ENCODE peak calls at places on chromosomes 1 and 21, in seven cellular contexts. Z is NCI-H2029 treated with DMSO at 0.1 percent for 48 hours, O is C1 segment of cervical spinal cord, Q is KBM-7, I is cardiac fibroblast, B is HCEC 1CT, N is dorsolateral prefrontal cortex. G is an unnamed sample.

GRCh38 chr1:24216730-24217129 is 29.6 kb upstream of the IFNLR1 start:
- DNase-seq in N (no peak), I (no peak), Q (no peak), O (no peak), B (no peak), Z (peak), G (no peak)

GRCh38 chr21:27545754-27546349 is 579.0 kb upstream of the ADAMTS5 start:
- DNase-seq in I (no peak), Q (no peak), N (no peak), Z (no peak), B (no peak), O (no peak), G (no peak)

GRCh38 chr21:37829447-37829846 is 86.8 kb downstream of the KCNJ6 start:
- DNase-seq in B (peak), Q (no peak), N (peak), I (peak), Z (no peak), O (no peak), G (no peak)

GRCh38 chr21:28590722-28591121 is 402.0 kb downstream of the LTN1 start:
- DNase-seq in N (no peak), B (no peak), Q (no peak), I (no peak), Z (no peak), O (no peak), G (peak)

GRCh38 chr21:26888256-26888655 is 43.0 kb upstream of the ADAMTS1 start:
- DNase-seq in I (no peak), Q (no peak), B (no peak), O (no peak), Z (no peak), N (no peak), G (no peak)

GRCh38 chr1:41902125-41902524 is 16.6 kb downstream of the HIVEP3 start:
- DNase-seq in I (peak), B (peak), Q (no peak), Z (no peak), N (no peak), O (no peak), G (no peak)

GRCh38 chr21:15127437-15127836 is 62.6 kb upstream of the NRIP1 start:
- DNase-seq in I (no peak), Z (no peak), N (no peak), O (no peak), Q (no peak), B (no peak), G (no peak)

GRCh38 chr1:6854166-6854565 is 68.9 kb downstream of the CAMTA1 start:
- DNase-seq in B (no peak), I (no peak), Q (no peak), N (no peak), Z (no peak), O (no peak), G (no peak)

GRCh38 chr1:21901986-21902377 is 35.1 kb downstream of the HSPG2 start:
- DNase-seq in B (no peak), N (no peak), O (no peak), I (no peak), Q (no peak), Z (no peak), G (no peak)

GRCh38 chr1:56855190-56855589 is 593 bp downstream of the C8A start:
- DNase-seq in I (no peak), B (no peak), O (no peak), Z (no peak), N (no peak), Q (no peak), G (no peak)

GRCh38 chr1:100943533-100943932 is 47.6 kb downstream of the SLC30A7 start:
- DNase-seq in Z (no peak), O (no peak), Q (no peak), B (peak), I (no peak), N (no peak), G (no peak)

GRCh38 chr1:54967372-54967771 is 13.1 kb upstream of the TMEM61 start:
- DNase-seq in Z (no peak), Q (no peak), B (peak), O (no peak), I (no peak), N (no peak), G (no peak)

GRCh38 chr1:201481761-201482493 is 12.9 kb upstream of the PHLDA3 start:
- DNase-seq in B (peak), O (peak), N (peak), Q (peak), I (peak), Z (peak), G (peak)

GRCh38 chr21:35697321-35697808 is 363.0 kb downstream of the SETD4 start:
- DNase-seq in O (peak), Z (peak), Q (peak), N (peak), B (no peak), I (peak), G (no peak)

GRCh38 chr1:213136190-213136917 is 85.3 kb downstream of the RPS6KC1 start:
- DNase-seq in N (no peak), I (no peak), O (no peak), B (no peak), Q (no peak), Z (no peak), G (no peak)

GRCh38 chr1:235199441-235199840 is 38.4 kb upstream of the RBM34 start:
- DNase-seq in N (no peak), B (peak), O (no peak), I (peak), Z (no peak), Q (peak), G (peak)

GRCh38 chr1:192807221-192807967 is 1.4 kb upstream of the RGS2 start:
- DNase-seq in Q (no peak), B (peak), I (peak), Z (no peak), O (no peak), N (no peak), G (no peak)

GRCh38 chr1:67647036-67647798 is 37.8 kb upstream of the GADD45A start:
- DNase-seq in Q (no peak), Z (peak), O (no peak), N (no peak), B (no peak), I (peak), G (no peak)

GRCh38 chr1:33735624-33736023 is 128.3 kb upstream of the HMGB4 start:
- DNase-seq in B (peak), Q (peak), Z (no peak), O (no peak), I (peak), N (no peak), G (no peak)

GRCh38 chr1:206579747-206580437 is 32.4 kb downstream of the EIF2D start:
- DNase-seq in B (peak), I (peak), Q (peak), Z (no peak), O (peak), N (peak), G (no peak)

GRCh38 chr21:37749132-37749531 is 167.1 kb downstream of the KCNJ6 start:
- DNase-seq in N (no peak), Z (no peak), B (no peak), I (no peak), Q (no peak), O (no peak), G (no peak)

GRCh38 chr1:220884981-220885918 is 6.0 kb downstream of the HLX start:
- DNase-seq in B (no peak), Q (no peak), I (no peak), Z (no peak), O (no peak), N (no peak), G (peak)

GRCh38 chr1:47262787-47263413 is 30.9 kb upstream of the TAL1 start:
- DNase-seq in Q (peak), O (no peak), B (peak), N (no peak), Z (peak), I (peak), G (peak)

GRCh38 chr1:24412408-24412807 is 1.2 kb downstream of the STPG1 start:
- DNase-seq in Z (no peak), O (no peak), Q (no peak), N (no peak), B (no peak), I (no peak), G (no peak)

GRCh38 chr1:70963374-70963773 is 84.2 kb downstream of the PTGER3 start:
- DNase-seq in N (no peak), I (no peak), O (no peak), B (no peak), Q (no peak), Z (no peak), G (no peak)

GRCh38 chr1:15722836-15723542 is 13.1 kb upstream of the SLC25A34 start:
- DNase-seq in I (no peak), Z (no peak), B (no peak), Q (no peak), N (no peak), O (no peak), G (no peak)

GRCh38 chr1:32447469-32448185 is 17.2 kb upstream of the ZBTB8B start:
- DNase-seq in N (no peak), B (peak), Z (no peak), O (no peak), Q (no peak), I (peak), G (peak)

GRCh38 chr1:183953031-183953430 is 84.5 kb downstream of the COLGALT2 start:
- DNase-seq in Z (no peak), B (no peak), O (no peak), N (no peak), I (no peak), Q (no peak), G (no peak)

GRCh38 chr1:173409613-173410012 is 67.5 kb upstream of the PRDX6 start:
- DNase-seq in Q (peak), Z (no peak), N (no peak), O (no peak), I (peak), B (peak), G (no peak)

GRCh38 chr21:33495743-33496142 is 4.2 kb upstream of the DNAJC28 start:
- DNase-seq in O (no peak), Q (no peak), N (no peak), B (no peak), I (no peak), Z (no peak), G (no peak)

GRCh38 chr1:247639381-247639981 is 34.1 kb downstream of the OR2G3 start:
- DNase-seq in O (peak), I (no peak), Q (no peak), Z (no peak), N (peak), B (no peak), G (peak)

GRCh38 chr1:230785643-230786405 is 38.6 kb downstream of the CAPN9 start:
- DNase-seq in N (no peak), I (no peak), O (no peak), B (no peak), Q (no peak), Z (no peak), G (no peak)

GRCh38 chr1:70807088-70807664 is 240.4 kb downstream of the PTGER3 start:
- DNase-seq in B (no peak), Z (no peak), O (no peak), Q (no peak), I (no peak), N (no peak), G (no peak)

GRCh38 chr1:116567790-116568667 is 2.8 kb downstream of the CD58 start:
- DNase-seq in O (no peak), I (no peak), B (no peak), Z (no peak), N (no peak), Q (no peak), G (no peak)

GRCh38 chr1:151158751-151159251 is 2.4 kb downstream of the TNFAIP8L2 start:
- DNase-seq in N (no peak), Q (peak), B (no peak), O (no peak), Z (no peak), I (no peak), G (no peak)

GRCh38 chr1:184193451-184193850 is 141.9 kb downstream of the TSEN15 start:
- DNase-seq in Z (no peak), B (no peak), I (no peak), N (no peak), Q (no peak), O (no peak), G (no peak)

GRCh38 chr1:207140536-207140935 is 36.5 kb downstream of the C4BPA start:
- DNase-seq in N (no peak), I (no peak), O (no peak), B (peak), Z (no peak), Q (no peak), G (no peak)